ENCODE peak calls at places on chromosomes 3 and 15, in nine cellular contexts. F is EH; G is GM03348; R is GM12891; K is AML-193; T is CD8-positive, alpha-beta T cell; V is T-helper 2 cell; Y is H7; N is activated CD4-positive, alpha-beta T cell treated with anti-CD3 and anti-CD28 coated beads, Interleukin-2, amount 50 U/mL, for 24 hours. S is an unnamed sample.

GRCh38 chr3:167032267-167032876 is 347.7 kb downstream of the ZBBX start:
- DNase-seq in F (no peak), G (peak; percentile 11), R (no peak), K (peak; percentile 80), T (no peak), V (no peak), Y (peak; percentile 10), N (no peak), S (no peak)

GRCh38 chr3:150930839-150931238 is 25.6 kb upstream of the MINDY4B start:
- DNase-seq in F (no peak), G (no peak), R (no peak), K (no peak), T (no peak), V (no peak), Y (no peak), N (no peak), S (no peak)

GRCh38 chr3:125141596-125142417 is 70.7 kb downstream of the SLC12A8 start:
- DNase-seq in F (peak; percentile 39), G (peak; percentile 58), R (peak; percentile 60), K (no peak), T (peak; percentile 85), V (peak; percentile 90), Y (peak; percentile 89), N (peak; percentile 26), S (peak; percentile 61)

GRCh38 chr3:112774293-112774926 is 72.3 kb downstream of the CD200R1L start:
- DNase-seq in F (peak; percentile 88), G (peak; percentile 45), R (no peak), K (no peak), T (no peak), V (peak; percentile 58), Y (no peak), N (no peak), S (no peak)

GRCh38 chr15:71349336-71349735 is 234.1 kb downstream of the THSD4 start:
- DNase-seq in F (no peak), G (no peak), R (no peak), K (no peak), T (no peak), V (no peak), Y (no peak), N (no peak), S (no peak)

GRCh38 chr3:73473578-73474448 is 150.9 kb downstream of the PDZRN3 start:
- DNase-seq in F (no peak), G (no peak), R (no peak), K (no peak), T (no peak), V (no peak), Y (no peak), N (no peak), S (no peak)

GRCh38 chr3:136836511-136837156 is 17.7 kb downstream of the SLC35G2 start:
- DNase-seq in F (peak; percentile 45), G (no peak), R (no peak), K (no peak), T (no peak), V (no peak), Y (no peak), N (no peak), S (no peak)

GRCh38 chr15:66901336-66902100 is 163.9 kb upstream of the SMAD3 start:
- DNase-seq in F (peak; percentile 77), G (peak; percentile 39), R (no peak), K (peak; percentile 16), T (no peak), V (no peak), Y (no peak), N (no peak), S (no peak)

GRCh38 chr3:138950006-138950644 is 3.1 kb downstream of the FOXL2NB start:
- DNase-seq in F (peak; percentile 46), G (peak; percentile 65), R (no peak), K (no peak), T (no peak), V (peak; percentile 35), Y (peak; percentile 81), N (no peak), S (peak; percentile 61)

S was measured in ovary.